ENCODE peak calls at places on chromosomes 3 and 15, in eight cellular contexts. One of them, this sample, is unnamed.

GRCh38 chr15:32855942-32856341 is 138.1 kb downstream of the GREM1 start:
- DNase-seq in CD4-positive, alpha-beta T cell: no peak
- DNase-seq in endothelial cell: no peak
- DNase-seq in T1000: peak; percentile 39
- DNase-seq in ovary: no peak
- DNase-seq in H4: peak; percentile 97
- DNase-seq in nephron progenitor cell: no peak
- DNase-seq in stimulated activated effector memory CD8-positive, alpha-beta T cell treated with anti-CD3 and anti-CD28 coated beads, Interleukin-12 subunit alpha, Interleukin-12 subunit beta, amount 100 ng/mL, for 72 hours: no peak
- DNase-seq in this sample: no peak

GRCh38 chr3:185328324-185329004 is 34.5 kb upstream of the MAP3K13 start:
- DNase-seq in CD4-positive, alpha-beta T cell: no peak
- DNase-seq in endothelial cell: peak; percentile 4
- DNase-seq in T1000: no peak
- DNase-seq in ovary: no peak
- DNase-seq in H4: no peak
- DNase-seq in nephron progenitor cell: no peak
- DNase-seq in stimulated activated effector memory CD8-positive, alpha-beta T cell treated with anti-CD3 and anti-CD28 coated beads, Interleukin-12 subunit alpha, Interleukin-12 subunit beta, amount 100 ng/mL, for 72 hours: no peak
- DNase-seq in this sample: no peak

GRCh38 chr3:157282261-157283191 is 122.6 kb upstream of the CCNL1 start:
- DNase-seq in CD4-positive, alpha-beta T cell: no peak
- DNase-seq in endothelial cell: no peak
- DNase-seq in T1000: no peak
- DNase-seq in ovary: no peak
- DNase-seq in H4: no peak
- DNase-seq in nephron progenitor cell: no peak
- DNase-seq in stimulated activated effector memory CD8-positive, alpha-beta T cell treated with anti-CD3 and anti-CD28 coated beads, Interleukin-12 subunit alpha, Interleukin-12 subunit beta, amount 100 ng/mL, for 72 hours: no peak
- DNase-seq in this sample: no peak

GRCh38 chr3:166123088-166123487 is 285.9 kb upstream of the BCHE start:
- DNase-seq in CD4-positive, alpha-beta T cell: no peak
- DNase-seq in endothelial cell: no peak
- DNase-seq in T1000: no peak
- DNase-seq in ovary: no peak
- DNase-seq in H4: no peak
- DNase-seq in nephron progenitor cell: no peak
- DNase-seq in stimulated activated effector memory CD8-positive, alpha-beta T cell treated with anti-CD3 and anti-CD28 coated beads, Interleukin-12 subunit alpha, Interleukin-12 subunit beta, amount 100 ng/mL, for 72 hours: no peak
- DNase-seq in this sample: no peak

GRCh38 chr3:86793786-86794185 is 197.2 kb downstream of the VGLL3 start:
- DNase-seq in CD4-positive, alpha-beta T cell: no peak
- DNase-seq in endothelial cell: no peak
- DNase-seq in T1000: peak; percentile 25
- DNase-seq in ovary: no peak
- DNase-seq in H4: peak; percentile 90
- DNase-seq in nephron progenitor cell: no peak
- DNase-seq in stimulated activated effector memory CD8-positive, alpha-beta T cell treated with anti-CD3 and anti-CD28 coated beads, Interleukin-12 subunit alpha, Interleukin-12 subunit beta, amount 100 ng/mL, for 72 hours: no peak
- DNase-seq in this sample: no peak

GRCh38 chr15:52733696-52734255 is 54.6 kb upstream of the ATOSA start:
- DNase-seq in CD4-positive, alpha-beta T cell: no peak
- DNase-seq in endothelial cell: no peak
- DNase-seq in T1000: peak; percentile 4
- DNase-seq in ovary: no peak
- DNase-seq in H4: peak; percentile 18
- DNase-seq in nephron progenitor cell: no peak
- DNase-seq in stimulated activated effector memory CD8-positive, alpha-beta T cell treated with anti-CD3 and anti-CD28 coated beads, Interleukin-12 subunit alpha, Interleukin-12 subunit beta, amount 100 ng/mL, for 72 hours: no peak
- DNase-seq in this sample: no peak

GRCh38 chr3:56630966-56631365 is 52.1 kb downstream of the TASOR start:
- DNase-seq in CD4-positive, alpha-beta T cell: no peak
- DNase-seq in endothelial cell: no peak
- DNase-seq in T1000: no peak
- DNase-seq in ovary: no peak
- DNase-seq in H4: no peak
- DNase-seq in nephron progenitor cell: no peak
- DNase-seq in stimulated activated effector memory CD8-positive, alpha-beta T cell treated with anti-CD3 and anti-CD28 coated beads, Interleukin-12 subunit alpha, Interleukin-12 subunit beta, amount 100 ng/mL, for 72 hours: no peak
- DNase-seq in this sample: no peak

GRCh38 chr3:13143381-13144004 is 70.3 kb upstream of the IQSEC1 start:
- DNase-seq in CD4-positive, alpha-beta T cell: no peak
- DNase-seq in endothelial cell: no peak
- DNase-seq in T1000: no peak
- DNase-seq in ovary: no peak
- DNase-seq in H4: no peak
- DNase-seq in nephron progenitor cell: no peak
- DNase-seq in stimulated activated effector memory CD8-positive, alpha-beta T cell treated with anti-CD3 and anti-CD28 coated beads, Interleukin-12 subunit alpha, Interleukin-12 subunit beta, amount 100 ng/mL, for 72 hours: no peak
- DNase-seq in this sample: no peak

GRCh38 chr15:71599404-71600225 is 210.7 kb upstream of the NR2E3 start:
- DNase-seq in CD4-positive, alpha-beta T cell: no peak
- DNase-seq in endothelial cell: no peak
- DNase-seq in T1000: no peak
- DNase-seq in ovary: no peak
- DNase-seq in H4: no peak
- DNase-seq in nephron progenitor cell: no peak
- DNase-seq in stimulated activated effector memory CD8-positive, alpha-beta T cell treated with anti-CD3 and anti-CD28 coated beads, Interleukin-12 subunit alpha, Interleukin-12 subunit beta, amount 100 ng/mL, for 72 hours: no peak
- DNase-seq in this sample: no peak

GRCh38 chr15:31325432-31325975 is 1.1 kb upstream of the KLF13 start:
- DNase-seq in CD4-positive, alpha-beta T cell: peak; percentile 42
- DNase-seq in endothelial cell: peak; percentile 36
- DNase-seq in T1000: no peak
- DNase-seq in ovary: peak; percentile 88
- DNase-seq in H4: no peak
- DNase-seq in nephron progenitor cell: peak; percentile 70
- DNase-seq in stimulated activated effector memory CD8-positive, alpha-beta T cell treated with anti-CD3 and anti-CD28 coated beads, Interleukin-12 subunit alpha, Interleukin-12 subunit beta, amount 100 ng/mL, for 72 hours: no peak
- DNase-seq in this sample: peak; percentile 78

GRCh38 chr3:188241072-188241471 is 87.1 kb downstream of the LPP start:
- DNase-seq in CD4-positive, alpha-beta T cell: no peak
- DNase-seq in endothelial cell: no peak
- DNase-seq in T1000: no peak
- DNase-seq in ovary: no peak
- DNase-seq in H4: no peak
- DNase-seq in nephron progenitor cell: no peak
- DNase-seq in stimulated activated effector memory CD8-positive, alpha-beta T cell treated with anti-CD3 and anti-CD28 coated beads, Interleukin-12 subunit alpha, Interleukin-12 subunit beta, amount 100 ng/mL, for 72 hours: no peak
- DNase-seq in this sample: no peak

This sample was measured in aorta.